ENCODE peak calls at places on chromosomes 3 and 15, in ten cellular contexts. G is astrocyte, K is prostate gland, C is astrocyte of the spinal cord, H is fibroblast of the aortic adventitia, M is fibroblast of lung, X is spleen, T is AG09309, E is mammary epithelial cell, U is dorsolateral prefrontal cortex. Y is an unnamed sample.

GRCh38 chr3:149603126-149604074 is 54.4 kb downstream of the WWTR1 start:
- DNase-seq in K (no peak), H (peak), C (peak), M (peak), G (peak), X (no peak), T (no peak), U (no peak), E (no peak), Y (peak)

GRCh38 chr15:40298216-40298935 is 9.4 kb downstream of the PLCB2 start:
- DNase-seq in C (no peak), H (no peak), T (no peak), G (no peak), E (no peak), K (no peak), U (no peak), X (peak), M (no peak), Y (no peak)

GRCh38 chr15:74050127-74050526 is 32.2 kb downstream of the GOLGA6A start:
- DNase-seq in T (no peak), K (no peak), G (no peak), H (no peak), M (no peak), C (no peak), X (no peak), E (no peak), U (no peak), Y (no peak)

GRCh38 chr3:177569823-177570657 is 372.8 kb upstream of the TBL1XR1 start:
- DNase-seq in X (no peak), U (no peak), E (no peak), G (no peak), K (no peak), H (no peak), T (peak), C (no peak), M (no peak), Y (peak)

GRCh38 chr15:57655809-57656208 is 50.7 kb upstream of the POLR2M start:
- DNase-seq in H (no peak), G (no peak), T (no peak), E (no peak), K (no peak), C (no peak), X (no peak), M (no peak), U (no peak), Y (no peak)

GRCh38 chr15:23441204-23441603 is 5.8 kb downstream of the GOLGA6L2 start:
- DNase-seq in K (no peak), U (no peak), T (no peak), X (no peak), H (no peak), G (no peak), C (no peak), M (no peak), E (no peak), Y (no peak)

GRCh38 chr3:71591106-71591505 is 7.6 kb upstream of the FOXP1 start:
- DNase-seq in H (no peak), E (no peak), G (peak), K (no peak), T (no peak), X (no peak), U (no peak), C (no peak), M (peak), Y (no peak)

GRCh38 chr3:49006591-49007067 is 562 bp upstream of the WDR6 start:
- DNase-seq in G (peak), E (no peak), K (no peak), C (peak), U (peak), H (peak), X (no peak), T (no peak), M (peak), Y (no peak)

GRCh38 chr3:142853270-142854163 is 35.4 kb downstream of the PCOLCE2 start:
- DNase-seq in E (peak), H (peak), K (no peak), C (peak), M (peak), T (no peak), G (peak), X (no peak), U (no peak), Y (peak)

GRCh38 chr3:58564456-58565160 is 12.6 kb downstream of the FAM107A start:
- DNase-seq in X (no peak), E (peak), G (peak), C (peak), M (peak), T (peak), U (no peak), H (peak), K (no peak), Y (peak)

GRCh38 chr3:143363276-143363675 is 243.7 kb downstream of the CHST2 start:
- DNase-seq in T (no peak), U (no peak), H (no peak), E (peak), X (no peak), G (peak), K (no peak), M (peak), C (peak), Y (peak)

GRCh38 chr3:72384602-72385001 is 463.6 kb downstream of the SHQ1 start:
- DNase-seq in K (no peak), H (no peak), E (no peak), M (no peak), C (no peak), T (no peak), G (no peak), X (no peak), U (no peak), Y (peak)

GRCh38 chr3:133942761-133943535 is 47.3 kb upstream of the RAB6B start:
- DNase-seq in E (no peak), M (no peak), T (no peak), G (no peak), X (peak), K (no peak), H (no peak), U (no peak), C (no peak), Y (no peak)

GRCh38 chr3:99868438-99868723 is 50.7 kb downstream of the CMSS1 start:
- DNase-seq in C (peak), E (peak), M (peak), T (no peak), X (no peak), H (no peak), G (no peak), K (peak), U (no peak), Y (peak)

GRCh38 chr3:43353923-43354670 is 67.8 kb downstream of the SNRK start:
- DNase-seq in E (no peak), G (no peak), M (no peak), T (no peak), X (no peak), C (no peak), K (no peak), H (no peak), U (no peak), Y (no peak)

GRCh38 chr3:29805757-29806156 is 524.9 kb downstream of the RBMS3 start:
- DNase-seq in K (no peak), X (no peak), C (peak), H (peak), U (no peak), E (peak), M (peak), G (peak), T (no peak), Y (peak)

GRCh38 chr3:49689046-49689886 is at the start of the genes MST1 and RNF123:
- DNase-seq in H (peak), X (peak), T (peak), E (peak), C (peak), G (peak), M (peak), K (peak), U (peak), Y (peak)

GRCh38 chr15:42728975-42729374 is 8.0 kb downstream of the CDAN1 start:
- DNase-seq in C (no peak), H (no peak), G (no peak), X (peak), U (no peak), K (no peak), E (no peak), T (no peak), M (no peak), Y (no peak)

GRCh38 chr15:62450061-62450460 is 285.0 kb upstream of the C2CD4B start:
- DNase-seq in C (no peak), H (no peak), K (no peak), E (no peak), U (no peak), X (no peak), M (no peak), G (no peak), T (no peak), Y (no peak)

GRCh38 chr3:44915702-44916438 is 41.5 kb downstream of the TGM4 start:
- DNase-seq in X (no peak), G (no peak), K (no peak), C (peak), M (no peak), T (no peak), U (no peak), E (no peak), H (peak), Y (no peak)

GRCh38 chr3:3665546-3665945 is 133.7 kb upstream of the LRRN1 start:
- DNase-seq in X (no peak), M (peak), U (no peak), T (no peak), K (no peak), H (no peak), G (peak), C (peak), E (no peak), Y (peak)

GRCh38 chr15:65177901-65178300 is 7.2 kb downstream of the CLPX start:
- DNase-seq in H (no peak), T (no peak), X (no peak), C (no peak), U (no peak), M (no peak), K (no peak), G (no peak), E (peak), Y (peak)

GRCh38 chr3:182078929-182079328 is 367.2 kb downstream of the SOX2 start:
- DNase-seq in E (no peak), U (no peak), G (no peak), K (no peak), T (no peak), H (no peak), C (no peak), M (no peak), X (no peak), Y (no peak)

GRCh38 chr3:194328080-194328571 is 23.0 kb downstream of the CPN2 start:
- DNase-seq in E (peak), G (peak), K (no peak), X (no peak), H (peak), T (no peak), M (peak), C (peak), U (no peak), Y (peak)

GRCh38 chr3:48410205-48411040 is 19.5 kb downstream of the PLXNB1 start:
- DNase-seq in K (no peak), T (no peak), M (no peak), X (peak), G (no peak), E (no peak), U (peak), C (no peak), H (no peak), Y (no peak)

GRCh38 chr15:48355377-48355776 is 24.1 kb downstream of the DUT start:
- DNase-seq in E (no peak), U (no peak), H (peak), C (peak), T (peak), K (no peak), M (peak), X (no peak), G (peak), Y (peak)

GRCh38 chr15:39835550-39835949 is 52.9 kb upstream of the FSIP1 start:
- DNase-seq in X (no peak), E (no peak), C (no peak), T (no peak), M (no peak), H (no peak), U (no peak), G (no peak), K (no peak), Y (no peak)

GRCh38 chr3:94115482-94115881 is 52.6 kb downstream of the NSUN3 start:
- DNase-seq in E (peak), M (peak), U (no peak), C (peak), G (peak), K (no peak), X (no peak), T (peak), H (peak), Y (peak)

GRCh38 chr15:90334304-90334731 is 17.8 kb upstream of the ZNF774 start:
- DNase-seq in T (no peak), H (no peak), U (no peak), M (no peak), X (no peak), E (peak), G (no peak), K (peak), C (no peak), Y (peak)

GRCh38 chr3:152834354-152835310 is at the start of gene P2RY1:
- DNase-seq in M (peak), G (peak), U (no peak), H (peak), X (peak), T (no peak), K (peak), C (peak), E (peak), Y (peak)

GRCh38 chr15:62732078-62732477 is 310.5 kb upstream of the TPM1 start:
- DNase-seq in K (no peak), M (no peak), U (no peak), C (no peak), T (peak), E (no peak), G (no peak), H (peak), X (no peak), Y (no peak)

GRCh38 chr3:41441139-41441538 is 241.8 kb downstream of the CTNNB1 start:
- DNase-seq in C (no peak), X (no peak), G (no peak), E (no peak), M (no peak), T (no peak), U (no peak), K (no peak), H (no peak), Y (no peak)

GRCh38 chr3:41441568-41441967 is 242.3 kb downstream of the CTNNB1 start:
- DNase-seq in T (no peak), G (no peak), U (no peak), X (no peak), C (no peak), K (no peak), M (no peak), E (no peak), H (no peak), Y (no peak)
- TF ChIP-seq CTCF in T (no peak), G (no peak), U (no peak), X (no peak), C (no peak), K (no peak), M (no peak), E (no peak), H (no peak), Y (no peak)

GRCh38 chr15:44529864-44530604 is 6.9 kb upstream of the EIF3J start:
- DNase-seq in X (peak), G (no peak), U (no peak), C (no peak), E (no peak), K (no peak), M (no peak), T (no peak), H (no peak), Y (no peak)

GRCh38 chr15:44527241-44527640 is 9.7 kb upstream of the EIF3J start:
- DNase-seq in C (no peak), K (no peak), M (no peak), G (no peak), H (no peak), X (no peak), T (no peak), U (no peak), E (no peak), Y (no peak)

GRCh38 chr15:44532689-44533088 is 4.3 kb upstream of the EIF3J start:
- DNase-seq in M (no peak), T (no peak), E (no peak), U (no peak), G (no peak), C (no peak), X (no peak), K (no peak), H (no peak), Y (peak)

GRCh38 chr15:44535092-44535491 is 1.9 kb upstream of the EIF3J start:
- DNase-seq in E (no peak), U (no peak), G (no peak), X (no peak), K (no peak), T (no peak), H (no peak), C (no peak), M (no peak), Y (no peak)

GRCh38 chr15:44530653-44531052 is 6.3 kb upstream of the EIF3J start:
- DNase-seq in K (no peak), H (no peak), E (no peak), X (no peak), T (no peak), M (no peak), C (no peak), U (no peak), G (no peak), Y (no peak)
- H3K4me3 ChIP-seq in K (no peak), H (no peak), E (no peak), X (no peak), T (no peak), M (no peak), C (no peak), U (no peak), G (no peak), Y (no peak)

GRCh38 chr3:27914199-27914598 is 192.1 kb upstream of the EOMES start:
- DNase-seq in G (no peak), U (no peak), K (no peak), M (no peak), C (no peak), E (peak), T (no peak), H (no peak), X (no peak), Y (peak)
- TF ChIP-seq CTCF in G (no peak), U (no peak), K (no peak), M (no peak), C (no peak), E (peak), T (peak), H (no peak), X (no peak), Y (peak)

GRCh38 chr3:108602935-108603294 is 13.4 kb downstream of the DZIP3 start:
- DNase-seq in M (no peak), X (no peak), E (no peak), G (no peak), H (no peak), U (no peak), K (no peak), C (no peak), T (no peak), Y (no peak)

GRCh38 chr3:108599677-108600409 is 10.3 kb downstream of the DZIP3 start:
- DNase-seq in M (no peak), C (no peak), T (no peak), U (no peak), K (no peak), E (no peak), X (no peak), G (no peak), H (no peak), Y (no peak)

GRCh38 chr3:108605028-108605427 is 15.5 kb downstream of the DZIP3 start:
- DNase-seq in K (no peak), U (no peak), H (no peak), X (no peak), T (no peak), C (no peak), E (no peak), G (no peak), M (no peak), Y (no peak)

GRCh38 chr3:108603689-108604088 is 14.2 kb downstream of the DZIP3 start:
- DNase-seq in U (no peak), X (no peak), G (peak), M (peak), H (no peak), C (no peak), E (no peak), T (no peak), K (no peak), Y (no peak)

GRCh38 chr3:108602249-108602934 is 12.9 kb downstream of the DZIP3 start:
- DNase-seq in G (no peak), U (no peak), X (no peak), T (no peak), H (no peak), E (no peak), K (no peak), C (no peak), M (peak), Y (no peak)
- H3K4me3 ChIP-seq in G (no peak), U (no peak), X (no peak), T (no peak), H (no peak), E (no peak), K (no peak), C (no peak), M (no peak), Y (no peak)

GRCh38 chr3:188134856-188135255 is 19.1 kb upstream of the LPP start:
- DNase-seq in U (no peak), T (no peak), G (no peak), X (no peak), E (no peak), C (no peak), M (no peak), H (no peak), K (no peak), Y (no peak)

GRCh38 chr3:188134079-188134478 is 19.9 kb upstream of the LPP start:
- DNase-seq in U (no peak), T (no peak), X (no peak), K (no peak), C (no peak), M (no peak), G (no peak), E (no peak), H (no peak), Y (no peak)

GRCh38 chr3:188139466-188139865 is 14.5 kb upstream of the LPP start:
- DNase-seq in X (no peak), E (no peak), T (no peak), H (no peak), C (no peak), G (no peak), K (no peak), M (no peak), U (no peak), Y (no peak)

GRCh38 chr3:188135271-188135670 is 18.7 kb upstream of the LPP start:
- DNase-seq in X (no peak), T (no peak), U (no peak), M (no peak), G (no peak), E (no peak), H (peak), K (no peak), C (no peak), Y (no peak)

GRCh38 chr3:188137062-188137461 is 16.9 kb upstream of the LPP start:
- DNase-seq in E (no peak), C (no peak), T (no peak), X (no peak), M (no peak), U (no peak), K (no peak), H (no peak), G (no peak), Y (no peak)
- TF ChIP-seq CTCF in E (no peak), C (no peak), T (no peak), X (no peak), M (no peak), U (no peak), K (no peak), H (no peak), G (no peak), Y (no peak)

GRCh38 chr3:195892355-195893120 is 15.8 kb downstream of the TNK2 start:
- DNase-seq in G (peak), K (no peak), T (no peak), E (peak), X (no peak), M (peak), H (peak), U (peak), C (peak), Y (peak)
- H3K4me3 ChIP-seq in G (peak), K (no peak), T (no peak), E (peak), X (peak), M (peak), H (peak), U (peak), C (peak), Y (no peak)

GRCh38 chr3:135788978-135789377 is 176.6 kb upstream of the PPP2R3A start:
- DNase-seq in K (no peak), T (no peak), C (no peak), X (no peak), H (no peak), E (no peak), U (no peak), G (no peak), M (no peak), Y (no peak)

GRCh38 chr3:135792174-135792573 is 173.4 kb upstream of the PPP2R3A start:
- DNase-seq in E (no peak), M (no peak), G (no peak), C (no peak), T (no peak), K (no peak), X (no peak), H (no peak), U (no peak), Y (no peak)
- TF ChIP-seq CTCF in E (no peak), M (no peak), G (no peak), C (no peak), T (no peak), K (no peak), X (no peak), H (no peak), U (no peak), Y (no peak)

DNA sequence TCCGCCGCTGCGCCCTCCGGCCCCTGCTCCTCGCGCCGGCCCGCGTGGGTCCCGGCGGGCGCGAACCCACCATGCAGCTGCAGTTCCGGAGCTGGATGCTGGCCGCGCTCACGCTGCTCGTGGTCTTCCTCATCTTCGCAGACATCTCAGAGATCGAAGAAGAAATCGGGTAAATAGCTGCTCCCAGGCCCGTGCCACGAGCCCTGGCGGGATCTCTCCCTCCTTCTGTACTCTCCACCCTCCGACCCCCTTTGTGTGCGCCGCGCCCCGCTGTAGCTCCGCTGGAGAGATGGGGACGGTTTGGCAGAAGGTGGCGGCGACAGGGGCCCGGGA is 279 bp downstream of the ST8SIA2 start:
- DNase-seq in C (peak), K (no peak), E (no peak), G (no peak), M (no peak), X (no peak), H (no peak), T (no peak), U (no peak), Y (no peak)
- H3K4me3 ChIP-seq in C (peak), K (peak), E (peak), G (peak), M (no peak), X (no peak), H (no peak), T (peak), U (peak), Y (no peak)

Y was measured in epithelial cell of esophagus.